ENCODE peak calls at places on chromosomes 4 and X, in four cellular contexts. W is NCI-H1930, N is Right ventricle myocardium superior, T is GM10248. J is an unnamed sample.

GRCh38 chr4:106502106-106502699 is 133.6 kb upstream of the GIMD1 start:
- DNase-seq in T (peak), W (no peak), N (peak), J (no peak)

GRCh38 chr4:147059064-147059731 is 113.5 kb upstream of the TTC29 start:
- DNase-seq in T (no peak), N (no peak), W (no peak), J (no peak)

GRCh38 chrX:103063191-103063845 is 653 bp downstream of the BEX1 start:
- DNase-seq in T (no peak), W (peak), N (no peak), J (no peak)

GRCh38 chr4:3341760-3342159 is 48.9 kb downstream of the RGS12 start:
- DNase-seq in T (no peak), W (no peak), N (peak), J (no peak)

GRCh38 chr4:76105652-76106051 is 31.1 kb downstream of the ART3 start:
- DNase-seq in W (no peak), N (no peak), T (no peak), J (no peak)

GRCh38 chr4:101271516-101271915 is 75.8 kb downstream of the PPP3CA start:
- DNase-seq in N (no peak), W (no peak), T (no peak), J (no peak)

GRCh38 chrX:39096599-39096998 is 295.3 kb downstream of the MID1IP1 start:
- DNase-seq in N (no peak), T (no peak), W (no peak), J (no peak)

GRCh38 chrX:139692506-139692849 is 15.5 kb downstream of the MCF2 start:
- DNase-seq in N (no peak), T (no peak), W (no peak), J (no peak)

GRCh38 chr4:42282081-42282901 is 115.0 kb upstream of the SHISA3 start:
- DNase-seq in T (peak), W (peak), N (no peak), J (no peak)

GRCh38 chrX:50586407-50586806 is 115.8 kb upstream of the DGKK start:
- DNase-seq in T (no peak), W (no peak), N (no peak), J (no peak)

GRCh38 chrX:151700581-151700980 is 5.3 kb downstream of the PRRG3 start:
- DNase-seq in T (no peak), N (no peak), W (no peak), J (peak)